ENCODE peak calls at places on chromosomes 2 and 18, in eight cellular contexts. One of them, this sample, is unnamed. For H3K36me3, the result is how much of the 10 kb centered on the place peaks cover.

GRCh38 chr2:207073791-207074678 is 91.7 kb downstream of the KLF7 start:
- DNase-seq in Peyer's patch: no peak
- DNase-seq in CD8-positive, alpha-beta memory T cell: peak
- DNase-seq in left ventricle myocardium inferior: no peak
- DNase-seq in hepatocyte: no peak
- DNase-seq in MM.1S: no peak
- DNase-seq in A673: peak
- DNase-seq in CD8-positive, alpha-beta T cell: peak
- DNase-seq in this sample: no peak

GRCh38 chr2:222433381-222434173 is 9.2 kb downstream of the SGPP2 start:
- DNase-seq in Peyer's patch: no peak
- DNase-seq in CD8-positive, alpha-beta memory T cell: no peak
- DNase-seq in left ventricle myocardium inferior: no peak
- DNase-seq in hepatocyte: no peak
- DNase-seq in MM.1S: no peak
- DNase-seq in A673: no peak
- DNase-seq in CD8-positive, alpha-beta T cell: no peak
- DNase-seq in this sample: peak

GRCh38 chr2:71614976-71615768 is 161.8 kb downstream of the DYSF start:
- DNase-seq in Peyer's patch: peak
- DNase-seq in CD8-positive, alpha-beta memory T cell: no peak
- DNase-seq in left ventricle myocardium inferior: peak
- DNase-seq in hepatocyte: peak
- DNase-seq in MM.1S: no peak
- DNase-seq in A673: no peak
- DNase-seq in CD8-positive, alpha-beta T cell: no peak
- DNase-seq in this sample: peak

GRCh38 chr18:46148810-46149209 is 44.6 kb downstream of the HAUS1 start:
- DNase-seq in Peyer's patch: no peak
- DNase-seq in CD8-positive, alpha-beta memory T cell: peak
- DNase-seq in left ventricle myocardium inferior: no peak
- DNase-seq in hepatocyte: peak
- DNase-seq in MM.1S: peak
- DNase-seq in A673: peak
- DNase-seq in CD8-positive, alpha-beta T cell: no peak
- DNase-seq in this sample: peak

GRCh38 chr18:63087421-63088230 is 231.9 kb downstream of the BCL2 start:
- DNase-seq in Peyer's patch: no peak
- DNase-seq in CD8-positive, alpha-beta memory T cell: no peak
- DNase-seq in left ventricle myocardium inferior: no peak
- DNase-seq in hepatocyte: no peak
- DNase-seq in MM.1S: no peak
- DNase-seq in A673: no peak
- DNase-seq in CD8-positive, alpha-beta T cell: no peak
- DNase-seq in this sample: no peak

GRCh38 chr2:17719562-17720371 is 33.8 kb downstream of the SMC6 start:
- DNase-seq in Peyer's patch: no peak
- DNase-seq in CD8-positive, alpha-beta memory T cell: peak
- DNase-seq in left ventricle myocardium inferior: no peak
- DNase-seq in hepatocyte: peak
- DNase-seq in MM.1S: peak
- DNase-seq in A673: peak
- DNase-seq in CD8-positive, alpha-beta T cell: no peak
- DNase-seq in this sample: peak

GRCh38 chr2:216866515-216867095 is 6.7 kb upstream of the TNP1 start:
- DNase-seq in Peyer's patch: no peak
- DNase-seq in CD8-positive, alpha-beta memory T cell: no peak
- DNase-seq in left ventricle myocardium inferior: no peak
- DNase-seq in hepatocyte: no peak
- DNase-seq in MM.1S: no peak
- DNase-seq in A673: no peak
- DNase-seq in CD8-positive, alpha-beta T cell: no peak
- DNase-seq in this sample: no peak

GRCh38 chr2:147560810-147561521 is 283.9 kb upstream of the ACVR2A start:
- DNase-seq in Peyer's patch: no peak
- DNase-seq in CD8-positive, alpha-beta memory T cell: no peak
- DNase-seq in left ventricle myocardium inferior: no peak
- DNase-seq in hepatocyte: no peak
- DNase-seq in MM.1S: no peak
- DNase-seq in A673: peak
- DNase-seq in CD8-positive, alpha-beta T cell: no peak
- DNase-seq in this sample: no peak

GRCh38 chr2:44392338-44392943 is 30.7 kb downstream of the CAMKMT start:
- DNase-seq in Peyer's patch: no peak
- DNase-seq in CD8-positive, alpha-beta memory T cell: peak
- DNase-seq in left ventricle myocardium inferior: no peak
- DNase-seq in hepatocyte: peak
- DNase-seq in MM.1S: peak
- DNase-seq in A673: peak
- DNase-seq in CD8-positive, alpha-beta T cell: peak
- DNase-seq in this sample: no peak

GRCh38 chr2:79860233-79861058 is 347.6 kb downstream of the CTNNA2 start:
- DNase-seq in Peyer's patch: no peak
- DNase-seq in CD8-positive, alpha-beta memory T cell: no peak
- DNase-seq in left ventricle myocardium inferior: no peak
- DNase-seq in hepatocyte: peak
- DNase-seq in MM.1S: peak
- DNase-seq in A673: peak
- DNase-seq in CD8-positive, alpha-beta T cell: no peak
- DNase-seq in this sample: peak

GRCh38 chr2:28263690-28264089 is 129.0 kb upstream of the FOSL2 start:
- DNase-seq in Peyer's patch: no peak
- DNase-seq in CD8-positive, alpha-beta memory T cell: no peak
- DNase-seq in left ventricle myocardium inferior: no peak
- DNase-seq in hepatocyte: peak
- DNase-seq in MM.1S: no peak
- DNase-seq in A673: no peak
- DNase-seq in CD8-positive, alpha-beta T cell: no peak
- DNase-seq in this sample: peak

GRCh38 chr2:1645761-1646476 is 98.4 kb downstream of the PXDN start:
- DNase-seq in Peyer's patch: no peak
- DNase-seq in CD8-positive, alpha-beta memory T cell: no peak
- DNase-seq in left ventricle myocardium inferior: no peak
- DNase-seq in hepatocyte: no peak
- DNase-seq in MM.1S: no peak
- DNase-seq in A673: no peak
- DNase-seq in CD8-positive, alpha-beta T cell: no peak
- DNase-seq in this sample: peak

GRCh38 chr18:14925281-14925709 is 177.3 kb downstream of the ANKRD30B start:
- DNase-seq in Peyer's patch: no peak
- DNase-seq in CD8-positive, alpha-beta memory T cell: no peak
- DNase-seq in left ventricle myocardium inferior: no peak
- DNase-seq in hepatocyte: no peak
- DNase-seq in MM.1S: no peak
- DNase-seq in A673: no peak
- DNase-seq in CD8-positive, alpha-beta T cell: no peak
- DNase-seq in this sample: no peak

GRCh38 chr2:237873961-237874551 is 14.6 kb downstream of the RAMP1 start:
- DNase-seq in Peyer's patch: no peak
- DNase-seq in CD8-positive, alpha-beta memory T cell: no peak
- DNase-seq in left ventricle myocardium inferior: no peak
- DNase-seq in hepatocyte: peak
- DNase-seq in MM.1S: no peak
- DNase-seq in A673: no peak
- DNase-seq in CD8-positive, alpha-beta T cell: no peak
- DNase-seq in this sample: peak
- H3K4me3 ChIP-seq in Peyer's patch: no peak
- H3K4me3 ChIP-seq in CD8-positive, alpha-beta memory T cell: no peak
- H3K4me3 ChIP-seq in left ventricle myocardium inferior: no peak
- H3K4me3 ChIP-seq in hepatocyte: no peak
- H3K4me3 ChIP-seq in MM.1S: no peak
- H3K4me3 ChIP-seq in A673: no peak
- H3K4me3 ChIP-seq in CD8-positive, alpha-beta T cell: no peak
- H3K4me3 ChIP-seq in this sample: no peak

DNA sequence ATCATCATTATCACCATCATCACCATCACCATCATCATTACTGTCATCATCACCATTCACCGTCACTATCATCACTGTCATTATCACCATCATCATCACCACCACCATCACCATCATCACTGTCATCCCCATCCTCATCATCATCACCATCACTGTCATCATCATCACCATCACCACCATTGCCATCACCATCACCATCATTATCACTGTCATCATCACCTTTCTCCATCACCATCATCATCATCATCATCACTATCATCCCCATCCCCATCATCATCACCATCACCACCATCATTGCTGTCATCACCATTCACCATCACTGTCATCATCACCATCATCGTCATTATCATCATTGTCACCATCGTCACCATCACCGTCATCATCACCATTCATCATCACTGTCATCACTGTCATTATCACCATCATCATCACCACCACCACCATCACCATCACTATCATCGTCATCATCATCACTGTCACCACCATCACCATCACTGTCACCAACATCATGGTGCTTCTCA is 9.8 kb downstream of the HPCAL1 start:
- DNase-seq in Peyer's patch: no peak
- DNase-seq in CD8-positive, alpha-beta memory T cell: no peak
- DNase-seq in left ventricle myocardium inferior: no peak
- DNase-seq in hepatocyte: no peak
- DNase-seq in MM.1S: no peak
- DNase-seq in A673: no peak
- DNase-seq in CD8-positive, alpha-beta T cell: no peak
- DNase-seq in this sample: no peak
- H3K36me3 ChIP-seq in Peyer's patch: under half
- H3K36me3 ChIP-seq in CD8-positive, alpha-beta memory T cell: under half
- H3K36me3 ChIP-seq in left ventricle myocardium inferior: under half
- H3K36me3 ChIP-seq in hepatocyte: under half
- H3K36me3 ChIP-seq in MM.1S: under half
- H3K36me3 ChIP-seq in A673: under half
- H3K36me3 ChIP-seq in CD8-positive, alpha-beta T cell: under half
- H3K36me3 ChIP-seq in this sample: under half

DNA sequence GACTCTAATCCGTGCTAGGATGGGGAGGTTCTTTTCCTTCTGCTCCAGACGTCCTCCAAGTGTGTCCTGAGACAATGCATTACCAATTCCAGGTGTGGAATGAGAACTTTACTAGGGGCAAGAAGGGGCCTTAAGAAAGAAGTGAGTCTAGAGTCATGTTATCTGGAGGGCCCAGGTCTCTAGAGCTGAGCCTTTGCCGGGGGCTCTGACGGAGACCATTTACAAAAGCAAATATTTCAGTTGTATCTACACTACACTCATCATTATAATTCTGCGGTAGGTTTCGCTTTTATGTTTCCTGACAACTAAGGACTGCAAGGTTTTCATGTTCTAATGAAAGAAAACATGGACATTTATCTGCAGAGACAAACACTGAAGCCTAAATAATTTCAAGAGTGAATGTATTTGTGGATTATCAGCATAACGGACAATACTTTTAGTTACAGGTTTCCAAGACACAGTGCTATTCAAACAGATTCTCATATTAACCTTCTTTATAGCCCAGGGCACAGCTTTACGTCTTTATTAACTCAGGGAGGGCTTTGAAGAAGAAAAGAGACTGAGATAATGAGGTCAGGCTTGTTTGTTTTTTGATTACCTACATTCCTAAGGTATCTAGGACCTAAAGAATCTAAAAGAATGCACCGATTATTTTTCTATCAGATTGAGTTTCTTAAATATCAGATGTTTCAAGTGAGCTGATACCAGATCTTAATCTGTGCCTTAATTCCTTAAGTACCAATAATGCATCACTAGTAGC is 14.9 kb upstream of the LAMA1 start:
- DNase-seq in Peyer's patch: no peak
- DNase-seq in CD8-positive, alpha-beta memory T cell: no peak
- DNase-seq in left ventricle myocardium inferior: no peak
- DNase-seq in hepatocyte: no peak
- DNase-seq in MM.1S: no peak
- DNase-seq in A673: no peak
- DNase-seq in CD8-positive, alpha-beta T cell: no peak
- DNase-seq in this sample: no peak
- H3K4me3 ChIP-seq in Peyer's patch: no peak
- H3K4me3 ChIP-seq in CD8-positive, alpha-beta memory T cell: no peak
- H3K4me3 ChIP-seq in left ventricle myocardium inferior: no peak
- H3K4me3 ChIP-seq in hepatocyte: no peak
- H3K4me3 ChIP-seq in MM.1S: no peak
- H3K4me3 ChIP-seq in A673: no peak
- H3K4me3 ChIP-seq in CD8-positive, alpha-beta T cell: no peak
- H3K4me3 ChIP-seq in this sample: no peak

GRCh38 chr2:151810506-151810905 is 17.7 kb downstream of the ARL5A start:
- DNase-seq in Peyer's patch: no peak
- DNase-seq in CD8-positive, alpha-beta memory T cell: no peak
- DNase-seq in left ventricle myocardium inferior: no peak
- DNase-seq in hepatocyte: peak
- DNase-seq in MM.1S: no peak
- DNase-seq in A673: no peak
- DNase-seq in CD8-positive, alpha-beta T cell: no peak
- DNase-seq in this sample: no peak
- H3K36me3 ChIP-seq in Peyer's patch: under half
- H3K36me3 ChIP-seq in CD8-positive, alpha-beta memory T cell: under half
- H3K36me3 ChIP-seq in left ventricle myocardium inferior: half or more
- H3K36me3 ChIP-seq in hepatocyte: under half
- H3K36me3 ChIP-seq in MM.1S: under half
- H3K36me3 ChIP-seq in A673: under half
- H3K36me3 ChIP-seq in CD8-positive, alpha-beta T cell: under half
- H3K36me3 ChIP-seq in this sample: under half

GRCh38 chr2:241702155-241702404 is 241 bp downstream of the ING5 start:
- DNase-seq in Peyer's patch: no peak
- DNase-seq in CD8-positive, alpha-beta memory T cell: no peak
- DNase-seq in left ventricle myocardium inferior: no peak
- DNase-seq in hepatocyte: no peak
- DNase-seq in MM.1S: no peak
- DNase-seq in A673: peak
- DNase-seq in CD8-positive, alpha-beta T cell: peak
- DNase-seq in this sample: peak
- H3K4me3 ChIP-seq in Peyer's patch: peak
- H3K4me3 ChIP-seq in CD8-positive, alpha-beta memory T cell: no peak
- H3K4me3 ChIP-seq in left ventricle myocardium inferior: peak
- H3K4me3 ChIP-seq in hepatocyte: no peak
- H3K4me3 ChIP-seq in MM.1S: peak
- H3K4me3 ChIP-seq in A673: peak
- H3K4me3 ChIP-seq in CD8-positive, alpha-beta T cell: peak
- H3K4me3 ChIP-seq in this sample: peak

This sample was measured in H7.